ENCODE peak calls at places on chromosomes 16 and 17, in six cellular contexts. D is HCT116, Q is fibroblast of pulmonary artery, K is transverse colon, H is K562, I is heart left ventricle. A is an unnamed sample.

GRCh38 chr16:10103096-10103495 is 79.1 kb downstream of the GRIN2A start:
- DNase-seq in Q (no peak), K (no peak), I (no peak), D (no peak), H (no peak), A (no peak)

GRCh38 chr17:41836550-41837196 is 641 bp upstream of the NT5C3B start:
- DNase-seq in H (no peak), K (no peak), D (no peak), Q (no peak), I (no peak), A (no peak)

GRCh38 chr17:36777118-36777517 is 160.2 kb upstream of the LHX1 start:
- DNase-seq in Q (peak; percentile 31), K (no peak), I (no peak), D (no peak), H (peak; percentile 50), A (peak; percentile 9)

GRCh38 chr16:55349867-55350266 is 25.9 kb downstream of the IRX6 start:
- DNase-seq in I (no peak), D (no peak), Q (no peak), H (no peak), K (no peak), A (peak; percentile 39)

GRCh38 chr16:51556694-51557327 is 405.7 kb upstream of the SALL1 start:
- DNase-seq in K (peak; percentile 23), Q (peak; percentile 88), I (no peak), D (no peak), H (no peak), A (peak; percentile 92)

GRCh38 chr17:64063766-64064224 is 43.4 kb upstream of the ICAM2 start:
- DNase-seq in H (peak; percentile 50), Q (peak; percentile 67), K (peak; percentile 76), D (no peak), I (peak; percentile 45), A (no peak)

GRCh38 chr17:48752399-48753288 is 24.1 kb upstream of the HOXB13 start:
- DNase-seq in D (no peak), H (no peak), I (no peak), Q (no peak), K (no peak), A (no peak)

GRCh38 chr16:88768041-88768876 is 16.8 kb downstream of the PIEZO1 start:
- DNase-seq in I (no peak), K (peak; percentile 60), Q (peak; percentile 75), H (peak; percentile 65), D (no peak), A (no peak)

GRCh38 chr16:30010817-30011504 is at the start of gene DOC2A:
- DNase-seq in I (peak; percentile 18), H (peak; percentile 74), D (no peak), K (no peak), Q (no peak), A (no peak)

GRCh38 chr17:27849474-27850185 is 43.5 kb downstream of the LYRM9 start:
- DNase-seq in K (no peak), H (no peak), I (no peak), Q (no peak), D (no peak), A (no peak)

GRCh38 chr17:16444258-16444886 is 29.0 kb downstream of the TRPV2 start:
- DNase-seq in H (no peak), I (no peak), D (no peak), Q (no peak), K (no peak), A (no peak)

GRCh38 chr16:54050281-54051210 is 236.0 kb downstream of the IRX3 start:
- DNase-seq in K (no peak), Q (no peak), D (no peak), I (no peak), H (no peak), A (no peak)

DNA sequence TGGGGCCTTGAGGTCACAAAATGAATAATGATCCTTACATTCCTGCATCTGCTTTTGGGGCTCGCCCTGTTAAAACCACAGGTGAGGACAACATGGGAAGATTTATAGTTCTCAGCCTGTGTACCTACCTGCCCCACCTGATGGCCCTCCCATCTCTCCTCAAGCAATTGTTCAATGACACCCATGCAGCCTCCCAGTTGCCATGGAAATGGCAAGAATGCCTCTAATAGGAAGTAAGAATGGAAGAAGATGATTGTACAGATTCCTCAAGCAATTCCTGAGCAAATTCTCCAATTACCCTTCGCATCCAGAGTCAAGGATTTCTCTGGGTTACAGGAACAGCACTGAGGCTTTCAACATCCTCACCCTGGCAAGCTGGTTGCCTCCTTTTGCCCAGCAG is 78.6 kb upstream of the CCL2 start:
- DNase-seq in Q (no peak), D (no peak), I (no peak), K (no peak), H (no peak), A (no peak)
- H3K4me3 ChIP-seq in Q (no peak overlapping the region), D (no peak overlapping the region), I (no peak overlapping the region), K (no peak overlapping the region), H (no peak overlapping the region), A (no peak overlapping the region)

DNA sequence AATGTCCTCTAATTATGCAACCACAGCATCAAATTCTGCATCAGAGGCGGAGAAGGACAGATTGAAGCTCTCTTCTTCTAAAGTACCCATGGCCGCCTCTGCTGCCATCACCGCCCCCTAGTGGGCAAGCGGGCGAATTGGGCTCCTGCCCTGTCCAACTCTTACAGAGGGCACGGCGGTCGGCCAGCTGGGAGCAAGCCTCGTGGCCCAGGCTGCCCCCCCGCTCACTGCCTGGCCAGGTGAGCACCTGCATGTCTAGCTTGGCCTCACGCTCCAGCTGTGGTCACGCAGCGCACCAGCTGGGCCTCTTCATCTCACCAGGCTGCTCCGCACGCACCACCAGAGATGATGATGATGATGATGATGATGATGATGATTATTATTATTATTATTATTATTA is 146.1 kb upstream of the TOM1L1 start:
- DNase-seq in K (no peak), H (peak; percentile 43), D (peak; percentile 6), Q (no peak), I (no peak), A (no peak)
- TF ChIP-seq CTCF in K (no peak), H (peak; percentile 43), D (peak; percentile 69), Q (no peak), I (no peak), A (no peak)

DNA sequence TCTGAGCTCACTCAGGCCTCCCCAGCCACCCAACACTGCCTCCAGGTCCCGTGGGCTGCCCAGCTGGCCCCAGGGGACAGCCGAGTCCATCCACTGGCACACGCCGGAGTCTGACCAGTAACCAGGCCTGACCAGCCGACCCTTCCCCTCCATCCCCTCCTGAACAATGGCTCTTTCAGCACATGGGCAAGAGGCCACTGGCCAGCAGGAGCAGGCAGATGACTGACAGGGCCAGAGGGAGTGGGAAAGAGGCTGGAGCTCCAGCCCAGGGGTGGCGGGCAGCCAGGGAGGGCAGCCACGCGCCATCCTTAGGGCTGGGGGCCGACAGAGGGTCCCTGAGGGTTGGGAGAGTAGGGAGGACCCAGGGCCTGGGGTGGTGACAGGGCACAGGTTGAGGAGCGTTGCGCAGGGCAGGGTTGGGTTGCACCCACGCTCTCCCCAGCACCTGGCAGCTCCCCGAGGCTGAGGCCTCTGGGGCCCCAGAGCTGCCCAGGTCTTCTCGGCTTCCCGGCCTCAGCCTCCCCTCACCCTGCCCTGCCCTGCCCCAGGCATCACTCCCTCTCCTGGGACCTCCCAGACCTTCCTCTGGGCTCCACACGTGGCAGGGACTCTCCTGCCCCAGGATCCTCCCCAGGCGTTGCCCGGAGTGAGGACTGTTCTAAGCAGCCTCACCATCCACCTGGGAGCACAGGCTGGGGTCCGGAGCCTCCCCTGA is 20.2 kb upstream of the SLC38A10 start:
- DNase-seq in I (no peak), K (no peak), Q (no peak), H (no peak), D (no peak), A (no peak)
- H3K4me3 ChIP-seq in I (no peak overlapping the region), K (no peak overlapping the region), Q (no peak overlapping the region), H (no peak overlapping the region), D (no peak overlapping the region), A (no peak overlapping the region)

DNA sequence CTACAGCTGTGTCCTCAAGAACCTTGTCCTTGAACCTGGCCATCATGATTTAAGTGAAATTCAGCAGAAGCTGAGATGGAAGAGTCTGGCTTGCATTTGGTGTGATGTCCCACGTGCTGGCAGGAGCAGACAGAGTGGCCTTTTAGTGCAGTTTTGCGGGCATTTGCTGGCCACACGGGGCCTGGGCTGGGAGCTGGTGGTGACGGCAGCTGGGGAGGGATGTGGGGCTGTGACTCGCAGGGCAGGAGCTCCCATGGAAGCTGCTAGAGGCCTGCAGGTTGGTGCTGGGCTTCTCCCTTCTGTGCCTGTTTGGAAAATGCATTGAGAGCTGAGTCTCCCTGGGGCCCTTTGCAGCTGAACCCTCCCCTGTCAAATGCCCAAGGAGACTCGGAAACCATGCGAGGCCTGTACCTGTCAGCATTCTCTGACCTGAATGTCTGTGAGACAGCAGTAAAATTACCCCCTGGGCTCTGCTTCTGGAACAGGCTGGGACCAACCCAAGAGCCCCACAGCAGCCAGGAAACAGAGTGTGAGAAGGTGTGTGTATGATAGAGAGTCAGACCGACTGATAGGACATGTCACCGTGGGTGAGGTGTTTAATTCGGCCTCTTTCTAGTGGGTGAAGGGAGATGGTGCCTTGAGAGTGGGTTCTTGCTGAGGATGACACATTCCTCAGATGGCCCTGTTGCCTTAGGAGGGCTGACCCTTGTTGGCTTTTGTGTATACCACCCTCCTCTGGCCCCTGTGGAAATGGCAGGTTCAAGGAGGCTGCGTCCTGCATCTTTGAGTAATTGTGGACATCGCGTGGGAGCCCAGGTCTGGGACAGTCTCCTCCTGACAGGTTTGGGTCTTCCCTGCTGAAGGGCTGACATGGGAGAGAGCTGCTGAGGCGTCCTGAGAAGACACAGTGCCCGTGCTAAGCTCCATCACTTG is 145.5 kb downstream of the MSI2 start:
- DNase-seq in H (no peak), D (no peak), I (no peak), K (no peak), Q (no peak), A (no peak)
- TF ChIP-seq CTCF in H (peak; percentile 63), D (peak; percentile 45), I (peak; percentile 10), K (no peak), Q (no peak), A (no peak)

GRCh38 chr17:75517277-75517865 is 1.0 kb downstream of the TSEN54 start:
- DNase-seq in D (peak; percentile 35), K (peak; percentile 76), Q (no peak), H (no peak), I (peak; percentile 19), A (no peak)
- H3K4me3 ChIP-seq in D (peak overlapping the region; percentile 91), K (peak overlapping the region; percentile 98), Q (peak overlapping the region; percentile 72), H (peak overlapping the region; percentile 91), I (peak overlapping the region; percentile 95), A (peak overlapping the region; percentile 79)

DNA sequence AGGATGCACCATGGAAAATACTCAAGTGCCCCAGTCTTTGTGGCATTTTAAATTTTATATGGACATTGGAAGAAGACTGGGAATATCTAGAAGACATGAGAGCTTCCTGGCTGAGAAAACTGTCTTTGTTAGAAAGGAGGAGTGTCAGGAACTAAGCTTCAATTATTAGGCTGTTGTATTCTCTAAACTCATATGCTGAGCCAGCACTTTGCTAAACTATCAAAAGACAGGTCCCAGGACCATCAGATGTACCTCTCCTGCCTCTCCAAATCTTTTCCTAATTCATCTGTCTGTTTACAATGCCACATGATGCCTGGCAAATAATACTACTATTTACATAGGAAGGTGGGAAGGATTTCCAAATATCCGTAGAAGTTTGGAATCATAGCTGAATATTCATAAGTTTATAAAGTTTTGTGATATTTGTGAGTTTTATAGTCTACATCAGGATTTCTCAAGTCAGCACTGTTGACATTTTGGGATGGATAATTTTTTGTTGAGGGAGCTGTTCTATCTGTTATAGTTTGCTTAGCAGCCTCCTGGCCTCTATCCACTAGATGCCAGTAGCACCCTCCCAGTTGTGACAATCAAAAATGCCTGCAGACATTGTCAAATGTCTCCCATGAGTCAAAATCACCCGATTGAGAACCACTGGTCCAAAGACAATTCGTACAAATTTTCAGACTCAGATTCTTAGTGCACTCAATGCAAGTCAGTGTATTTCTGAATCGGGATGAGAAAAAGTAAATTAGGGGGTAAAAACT is 61.2 kb upstream of the NETO2 start:
- DNase-seq in K (no peak), D (no peak), H (no peak), Q (no peak), I (no peak), A (no peak)
- TF ChIP-seq CTCF in K (no peak), D (peak; percentile 14), H (no peak), Q (no peak), I (peak; percentile 28), A (no peak)

GRCh38 chr17:76537288-76537577 is 276 bp downstream of the CYGB start:
- DNase-seq in D (no peak), Q (peak; percentile 60), I (no peak), H (no peak), K (no peak), A (no peak)
- H3K4me3 ChIP-seq in D (no peak overlapping the region), Q (peak overlapping the region; percentile 73), I (peak overlapping the region; percentile 58), H (no peak overlapping the region), K (peak overlapping the region; percentile 9), A (peak overlapping the region; percentile 38)